ENCODE peak calls at places on chromosomes 7 and 10, in four cellular contexts. Y is fibroblast of lung, D is astrocyte, E is tibial artery. X is an unnamed sample.

GRCh38 chr10:69048103-69048502 is 39.8 kb upstream of the SRGN start:
- DNase-seq in E (peak), D (no peak), Y (no peak), X (no peak)

GRCh38 chr10:98664329-98665042 is 217.8 kb upstream of the HPS1 start:
- DNase-seq in E (no peak), D (no peak), Y (no peak), X (no peak)

GRCh38 chr7:67918158-67918557 is 921.5 kb downstream of the TYW1 start:
- DNase-seq in D (no peak), E (no peak), Y (no peak), X (no peak)

GRCh38 chr7:132773527-132773956 is 197.3 kb upstream of the PLXNA4 start:
- DNase-seq in D (peak), Y (peak), E (no peak), X (peak)

GRCh38 chr7:8442814-8443304 is 9.4 kb downstream of the NXPH1 start:
- DNase-seq in Y (peak), D (peak), E (no peak), X (no peak)

GRCh38 chr7:115707236-115707635 is 323.3 kb downstream of the TFEC start:
- DNase-seq in D (no peak), Y (peak), E (no peak), X (no peak)

GRCh38 chr10:29120216-29120615 is 168.7 kb upstream of the LYZL1 start:
- DNase-seq in D (peak), E (no peak), Y (peak), X (peak)

GRCh38 chr7:1678571-1679325 is 8.7 kb downstream of the ELFN1 start:
- DNase-seq in Y (no peak), E (peak), D (no peak), X (no peak)

GRCh38 chr10:69220041-69220451 is at the start of gene HKDC1:
- DNase-seq in E (no peak), Y (no peak), D (no peak), X (no peak)

GRCh38 chr10:530717-531116 is 158.8 kb downstream of the DIP2C start:
- DNase-seq in D (no peak), Y (no peak), E (peak), X (no peak)

GRCh38 chr10:23656735-23657134 is 217.9 kb downstream of the OTUD1 start:
- DNase-seq in Y (no peak), E (no peak), D (no peak), X (no peak)

GRCh38 chr10:63644398-63645142 is 123.4 kb downstream of the REEP3 start:
- DNase-seq in Y (peak), D (peak), E (no peak), X (peak)

GRCh38 chr10:4651404-4652037 is 174.5 kb upstream of the AKR1E2 start:
- DNase-seq in E (no peak), Y (peak), D (peak), X (no peak)

GRCh38 chr10:125449571-125449970 is 233.4 kb downstream of the TEX36 start:
- DNase-seq in Y (no peak), D (no peak), E (no peak), X (no peak)

GRCh38 chr7:13050703-13051102 is 363.3 kb downstream of the ARL4A start:
- DNase-seq in Y (peak), E (no peak), D (peak), X (peak)

GRCh38 chr7:133770863-133771492 is 356.2 kb upstream of the LRGUK start:
- DNase-seq in Y (peak), E (no peak), D (peak), X (peak)

GRCh38 chr10:119466655-119467054 is 75.9 kb downstream of the RGS10 start:
- DNase-seq in D (no peak), E (no peak), Y (peak), X (no peak)

GRCh38 chr7:51161937-51162336 is 154.7 kb downstream of the COBL start:
- DNase-seq in D (no peak), Y (no peak), E (no peak), X (no peak)

GRCh38 chr7:51160411-51160810 is 156.2 kb downstream of the COBL start:
- DNase-seq in Y (no peak), E (no peak), D (no peak), X (no peak)

GRCh38 chr7:51165337-51165736 is 151.3 kb downstream of the COBL start:
- DNase-seq in E (no peak), Y (no peak), D (no peak), X (no peak)

GRCh38 chr7:51160990-51161615 is 155.5 kb downstream of the COBL start:
- DNase-seq in Y (peak), E (no peak), D (peak), X (peak)

DNA sequence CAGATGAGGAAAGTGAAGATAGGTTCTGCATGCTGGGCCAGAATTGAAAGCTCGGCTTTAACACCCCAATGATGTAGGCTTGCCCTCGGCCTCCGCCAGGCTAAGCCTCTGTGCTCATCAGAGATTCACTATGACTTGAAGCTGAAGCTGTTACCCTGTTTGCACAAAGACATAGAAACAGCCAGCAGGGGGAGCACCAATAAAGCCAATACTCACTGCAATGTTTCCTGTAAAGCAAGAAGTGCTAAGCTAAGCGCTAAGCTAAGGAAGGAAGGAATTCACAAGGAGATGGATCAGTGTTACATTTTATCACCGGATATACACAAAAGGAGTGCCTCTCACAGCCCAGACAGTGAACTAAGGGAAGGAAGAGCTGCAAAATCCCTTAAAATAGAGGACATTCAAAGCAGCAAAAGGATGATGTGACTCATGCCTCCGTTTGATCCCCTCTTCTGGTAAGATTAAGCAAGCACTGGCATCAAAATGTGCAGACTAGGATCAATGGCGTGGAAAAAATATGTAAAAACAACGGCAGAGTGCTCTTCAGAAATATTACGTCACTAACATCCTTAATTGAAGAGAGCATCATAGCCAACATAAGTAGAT is 153.8 kb downstream of the COBL start:
- DNase-seq in E (no peak), Y (peak), D (peak), X (peak)
- TF ChIP-seq CTCF in E (peak), Y (peak), D (peak), X (peak)

GRCh38 chr7:80453699-80454340 is 58.0 kb downstream of the GNAT3 start:
- DNase-seq in D (no peak), E (no peak), Y (no peak), X (peak)
- TF ChIP-seq CTCF in D (peak), E (peak), Y (peak), X (peak)

GRCh38 chr7:31938650-31939049 is 131.6 kb downstream of the PDE1C start:
- DNase-seq in D (peak), Y (peak), E (no peak), X (no peak)
- TF ChIP-seq CTCF in D (peak), Y (peak), E (no peak), X (peak)

DNA sequence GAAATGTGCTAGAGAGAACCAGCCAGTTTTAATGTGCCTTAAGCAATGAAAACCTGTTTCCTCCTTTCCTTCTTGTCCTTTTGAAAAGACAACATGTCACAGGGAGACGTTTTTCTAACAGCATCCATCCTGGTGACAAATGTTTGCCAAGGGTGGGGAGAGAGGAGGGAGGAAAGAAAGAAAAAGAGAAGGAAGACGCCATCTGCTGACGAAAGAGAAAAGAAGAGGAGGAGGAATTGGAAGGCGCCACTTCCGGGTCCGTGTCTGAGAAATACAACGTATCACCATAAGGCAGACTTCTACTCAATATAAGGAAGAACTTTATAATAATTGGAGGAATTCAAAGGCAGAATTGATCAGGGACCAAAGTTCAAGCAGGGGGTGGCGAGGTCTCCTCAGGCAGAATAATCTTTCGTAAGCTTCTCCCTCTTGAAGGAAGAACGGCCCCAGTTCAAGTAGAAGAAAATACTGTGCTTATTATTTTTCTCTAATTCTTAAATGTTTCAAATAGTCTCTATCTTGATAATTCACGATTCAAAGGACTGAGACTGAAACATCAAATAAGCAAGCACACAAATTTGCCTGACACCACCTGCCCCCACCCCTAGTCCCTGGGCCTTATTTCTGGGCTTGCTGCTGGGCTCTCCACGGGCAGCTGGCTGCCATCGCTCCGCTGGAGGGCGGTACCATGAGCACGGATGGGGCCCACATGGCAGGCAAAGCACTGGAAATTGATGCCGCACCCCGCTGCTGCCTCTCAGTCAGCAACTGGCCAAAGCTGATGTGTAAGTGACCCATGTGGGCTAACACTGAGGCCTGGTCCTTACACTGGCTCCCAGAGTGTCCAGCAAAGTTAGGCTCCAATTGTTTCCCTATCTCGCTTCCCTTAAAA is 273.7 kb upstream of the KLF14 start:
- DNase-seq in E (no peak), Y (peak), D (peak), X (peak)
- TF ChIP-seq CTCF in E (peak), Y (peak), D (peak), X (peak)

GRCh38 chr7:33043434-33043833 is 19.1 kb downstream of the NT5C3A start:
- DNase-seq in D (no peak), E (no peak), Y (no peak), X (no peak)

GRCh38 chr7:33040803-33041516 is 21.6 kb downstream of the NT5C3A start:
- DNase-seq in Y (no peak), D (no peak), E (no peak), X (no peak)

GRCh38 chr7:33048257-33048656 is 14.3 kb downstream of the NT5C3A start:
- DNase-seq in D (no peak), E (no peak), Y (no peak), X (no peak)

GRCh38 chr7:33044986-33045385 is 17.6 kb downstream of the NT5C3A start:
- DNase-seq in E (no peak), Y (peak), D (peak), X (no peak)

DNA sequence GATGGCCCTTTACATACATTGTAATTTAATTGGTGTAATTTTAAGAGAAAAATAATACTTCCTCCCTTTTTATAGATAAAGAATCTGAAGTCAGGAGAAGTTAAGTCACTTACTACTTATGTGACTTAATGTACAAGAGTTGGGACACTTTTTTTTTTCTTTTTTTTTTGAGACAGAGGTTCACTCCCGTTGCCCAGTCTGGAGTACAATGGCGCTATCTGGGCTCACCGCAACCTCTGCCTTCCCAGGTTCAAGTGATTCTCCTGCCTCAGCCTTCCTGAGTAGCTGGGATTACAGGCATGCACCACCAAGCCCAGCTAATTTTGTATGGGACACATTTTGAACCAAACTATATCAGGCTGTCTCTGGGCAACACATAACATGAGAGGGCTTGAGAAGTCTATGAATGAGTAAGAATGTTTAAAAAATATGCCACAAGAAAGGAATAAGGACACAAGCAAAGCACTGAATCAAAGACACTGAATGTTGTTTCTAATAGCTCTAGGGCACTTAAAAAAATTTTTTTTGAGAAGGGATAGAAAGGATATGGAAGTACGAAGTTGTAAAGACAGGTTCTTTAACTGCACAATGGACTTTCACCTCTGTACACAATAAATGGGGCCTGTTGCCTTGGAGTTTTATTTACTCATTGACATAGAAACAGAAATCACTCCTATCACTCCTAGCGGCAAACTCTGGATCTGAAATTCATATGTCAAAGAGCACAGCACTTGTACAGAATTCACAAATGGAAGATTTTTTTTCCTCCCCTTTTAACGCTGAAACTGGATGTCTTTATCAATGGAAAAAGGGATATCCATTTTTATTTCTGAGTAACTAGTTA is 18.5 kb downstream of the NT5C3A start:
- DNase-seq in D (no peak), Y (no peak), E (no peak), X (no peak)
- TF ChIP-seq CTCF in D (peak), Y (no peak), E (no peak), X (no peak)

GRCh38 chr7:94509879-94510581 is 421 bp downstream of the CASD1 start:
- DNase-seq in E (peak), D (peak), Y (peak), X (peak)
- TF ChIP-seq CTCF in E (no peak), D (no peak), Y (peak), X (peak)

GRCh38 chr10:89575037-89575436 is 39.6 kb upstream of the SLC16A12 start:
- DNase-seq in D (no peak), Y (peak), E (no peak), X (no peak)

GRCh38 chr10:89576022-89576421 is 40.6 kb upstream of the SLC16A12 start:
- DNase-seq in E (no peak), D (no peak), Y (no peak), X (no peak)

GRCh38 chr10:89580243-89580642 is 44.8 kb upstream of the SLC16A12 start:
- DNase-seq in Y (no peak), D (no peak), E (no peak), X (no peak)

GRCh38 chr10:89576696-89577095 is 41.3 kb upstream of the SLC16A12 start:
- DNase-seq in E (no peak), D (no peak), Y (no peak), X (no peak)

DNA sequence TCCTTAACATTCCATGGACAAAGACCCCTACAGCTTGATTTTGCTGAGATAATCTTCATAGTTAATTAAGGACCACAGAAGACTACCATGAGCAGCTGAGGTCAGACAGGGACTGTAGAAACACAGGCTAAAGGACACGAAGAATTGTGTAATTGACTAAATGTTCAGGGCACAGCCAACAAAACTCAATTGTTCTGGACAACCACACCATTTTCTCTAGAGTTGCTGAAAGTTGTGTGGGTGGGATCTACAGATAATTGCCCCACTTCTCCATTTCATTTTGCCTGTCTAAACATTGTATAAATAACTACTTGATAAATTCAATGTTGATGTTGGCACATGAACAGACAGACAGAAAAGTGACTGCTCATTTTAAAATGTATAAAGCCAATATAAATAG is 39.0 kb upstream of the SLC16A12 start:
- DNase-seq in D (peak), Y (peak), E (no peak), X (no peak)
- TF ChIP-seq CTCF in D (no peak), Y (no peak), E (no peak), X (no peak)